ENCODE peak calls at places on chromosomes 6 and 20, in five cellular contexts. One of them, this sample, is unnamed.

GRCh38 chr20:38471987-38472512 is 593 bp upstream of the RALGAPB start:
- DNase-seq in mucosa of descending colon: no peak
- DNase-seq in aorta: no peak
- DNase-seq in uterus: no peak
- DNase-seq in GM23338: peak; percentile 43
- DNase-seq in this sample: no peak

GRCh38 chr6:34305982-34306702 is 57.3 kb upstream of the SMIM29 start:
- DNase-seq in aorta: no peak
- DNase-seq in mucosa of descending colon: no peak
- DNase-seq in uterus: peak; percentile 19
- DNase-seq in GM23338: no peak
- DNase-seq in this sample: no peak

GRCh38 chr6:36851149-36851614 is 11.9 kb upstream of the CPNE5 start:
- DNase-seq in uterus: peak; percentile 80
- DNase-seq in mucosa of descending colon: no peak
- DNase-seq in GM23338: peak; percentile 86
- DNase-seq in aorta: no peak
- DNase-seq in this sample: no peak

GRCh38 chr6:156776841-156777576 is at the start of gene ARID1B:
- DNase-seq in aorta: peak; percentile 94
- DNase-seq in uterus: peak; percentile 84
- DNase-seq in mucosa of descending colon: peak; percentile 90
- DNase-seq in GM23338: peak; percentile 76
- DNase-seq in this sample: peak; percentile 97

GRCh38 chr6:346389-347030 is 45.0 kb upstream of the IRF4 start:
- DNase-seq in uterus: peak; percentile 44
- DNase-seq in mucosa of descending colon: no peak
- DNase-seq in aorta: no peak
- DNase-seq in GM23338: no peak
- DNase-seq in this sample: peak; percentile 43

GRCh38 chr6:108733706-108734105 is 114.5 kb upstream of the ARMC2 start:
- DNase-seq in GM23338: no peak
- DNase-seq in aorta: no peak
- DNase-seq in mucosa of descending colon: no peak
- DNase-seq in uterus: no peak
- DNase-seq in this sample: no peak

GRCh38 chr6:32153252-32153834 is 598 bp upstream of the PPT2 start:
- DNase-seq in GM23338: peak; percentile 75
- DNase-seq in mucosa of descending colon: peak; percentile 55
- DNase-seq in uterus: peak; percentile 49
- DNase-seq in aorta: peak; percentile 88
- DNase-seq in this sample: peak; percentile 79

GRCh38 chr20:49727894-49728885 is 14.5 kb upstream of the B4GALT5 start:
- DNase-seq in uterus: no peak
- DNase-seq in aorta: no peak
- DNase-seq in mucosa of descending colon: no peak
- DNase-seq in GM23338: no peak
- DNase-seq in this sample: no peak

GRCh38 chr6:108712946-108713345 is 135.3 kb upstream of the ARMC2 start:
- DNase-seq in mucosa of descending colon: no peak
- DNase-seq in aorta: no peak
- DNase-seq in uterus: no peak
- DNase-seq in GM23338: no peak
- DNase-seq in this sample: no peak

GRCh38 chr6:49552596-49552995 is 2.1 kb downstream of the C6orf141 start:
- DNase-seq in mucosa of descending colon: no peak
- DNase-seq in GM23338: no peak
- DNase-seq in aorta: no peak
- DNase-seq in uterus: no peak
- DNase-seq in this sample: no peak

GRCh38 chr6:99369533-99369932 is 20.1 kb upstream of the FAXC start:
- DNase-seq in uterus: no peak
- DNase-seq in GM23338: peak; percentile 68
- DNase-seq in mucosa of descending colon: no peak
- DNase-seq in aorta: no peak
- DNase-seq in this sample: no peak

GRCh38 chr6:127550403-127550802 is 26.6 kb upstream of the C6orf58 start:
- DNase-seq in mucosa of descending colon: no peak
- DNase-seq in uterus: no peak
- DNase-seq in GM23338: no peak
- DNase-seq in aorta: no peak
- DNase-seq in this sample: no peak

GRCh38 chr6:6820688-6821238 is 232.2 kb downstream of the LY86 start:
- DNase-seq in mucosa of descending colon: peak; percentile 81
- DNase-seq in GM23338: no peak
- DNase-seq in aorta: no peak
- DNase-seq in uterus: no peak
- DNase-seq in this sample: no peak

GRCh38 chr6:101429845-101430244 is 36.3 kb downstream of the GRIK2 start:
- DNase-seq in uterus: no peak
- DNase-seq in GM23338: no peak
- DNase-seq in aorta: no peak
- DNase-seq in mucosa of descending colon: no peak
- DNase-seq in this sample: no peak

GRCh38 chr6:107989166-107990094 is 31.4 kb upstream of the SEC63 start:
- DNase-seq in mucosa of descending colon: no peak
- DNase-seq in uterus: no peak
- DNase-seq in aorta: no peak
- DNase-seq in GM23338: no peak
- DNase-seq in this sample: no peak

GRCh38 chr6:6466967-6467761 is 121.4 kb upstream of the LY86 start:
- DNase-seq in mucosa of descending colon: no peak
- DNase-seq in aorta: no peak
- DNase-seq in uterus: no peak
- DNase-seq in GM23338: no peak
- DNase-seq in this sample: no peak

GRCh38 chr6:20729086-20729485 is 194.8 kb downstream of the CDKAL1 start:
- DNase-seq in GM23338: no peak
- DNase-seq in mucosa of descending colon: no peak
- DNase-seq in aorta: no peak
- DNase-seq in uterus: no peak
- DNase-seq in this sample: no peak

GRCh38 chr6:21887301-21888185 is 294.0 kb downstream of the SOX4 start:
- DNase-seq in mucosa of descending colon: no peak
- DNase-seq in aorta: no peak
- DNase-seq in GM23338: no peak
- DNase-seq in uterus: no peak
- DNase-seq in this sample: no peak

GRCh38 chr6:93721386-93722048 is 302.2 kb upstream of the EPHA7 start:
- DNase-seq in mucosa of descending colon: no peak
- DNase-seq in uterus: no peak
- DNase-seq in GM23338: peak; percentile 91
- DNase-seq in aorta: no peak
- DNase-seq in this sample: no peak

GRCh38 chr20:45012682-45013302 is 46.5 kb downstream of the STK4 start:
- DNase-seq in GM23338: peak; percentile 54
- DNase-seq in aorta: no peak
- DNase-seq in mucosa of descending colon: no peak
- DNase-seq in uterus: no peak
- DNase-seq in this sample: no peak

GRCh38 chr6:132527791-132528190 is 10.3 kb upstream of the TAAR9 start:
- DNase-seq in mucosa of descending colon: no peak
- DNase-seq in uterus: no peak
- DNase-seq in aorta: no peak
- DNase-seq in GM23338: no peak
- DNase-seq in this sample: no peak

GRCh38 chr6:136696783-136697364 is 95.4 kb downstream of the MAP3K5 start:
- DNase-seq in GM23338: no peak
- DNase-seq in uterus: no peak
- DNase-seq in aorta: no peak
- DNase-seq in mucosa of descending colon: no peak
- DNase-seq in this sample: no peak

GRCh38 chr6:115582386-115582785 is 478.3 kb downstream of the FRK start:
- DNase-seq in uterus: no peak
- DNase-seq in mucosa of descending colon: no peak
- DNase-seq in GM23338: no peak
- DNase-seq in aorta: no peak
- DNase-seq in this sample: no peak

GRCh38 chr20:4563031-4563430 is 158.7 kb upstream of the PRND start:
- DNase-seq in uterus: no peak
- DNase-seq in aorta: no peak
- DNase-seq in GM23338: no peak
- DNase-seq in mucosa of descending colon: no peak
- DNase-seq in this sample: no peak

GRCh38 chr20:25049261-25050060 is 8.5 kb downstream of the ACSS1 start:
- DNase-seq in aorta: peak; percentile 51
- DNase-seq in uterus: peak; percentile 18
- DNase-seq in GM23338: no peak
- DNase-seq in mucosa of descending colon: peak; percentile 21
- DNase-seq in this sample: peak; percentile 46

GRCh38 chr20:47210470-47210869 is 146.0 kb downstream of the ZMYND8 start:
- DNase-seq in GM23338: no peak
- DNase-seq in uterus: no peak
- DNase-seq in mucosa of descending colon: no peak
- DNase-seq in aorta: no peak
- DNase-seq in this sample: peak; percentile 39
- H3K36me3 ChIP-seq in GM23338: peaks cover 50% of the 10 kb centered on the region
- H3K36me3 ChIP-seq in uterus: no peaks in the 10 kb centered on the region
- H3K36me3 ChIP-seq in mucosa of descending colon: peaks cover 3% of the 10 kb centered on the region
- H3K36me3 ChIP-seq in aorta: peaks cover 10% of the 10 kb centered on the region
- H3K36me3 ChIP-seq in this sample: peaks cover 76% of the 10 kb centered on the region

GRCh38 chr20:17822540-17823155 is 122.9 kb downstream of the BANF2 start:
- DNase-seq in uterus: no peak
- DNase-seq in GM23338: no peak
- DNase-seq in mucosa of descending colon: no peak
- DNase-seq in aorta: no peak
- DNase-seq in this sample: peak; percentile 9

GRCh38 chr20:17823382-17824144 is 123.8 kb downstream of the BANF2 start:
- DNase-seq in mucosa of descending colon: no peak
- DNase-seq in aorta: no peak
- DNase-seq in uterus: no peak
- DNase-seq in GM23338: peak; percentile 8
- DNase-seq in this sample: no peak

GRCh38 chr20:17825949-17826843 is 126.4 kb downstream of the BANF2 start:
- DNase-seq in uterus: no peak
- DNase-seq in mucosa of descending colon: no peak
- DNase-seq in GM23338: no peak
- DNase-seq in aorta: no peak
- DNase-seq in this sample: no peak

GRCh38 chr20:17824676-17825224 is 125.0 kb downstream of the BANF2 start:
- DNase-seq in mucosa of descending colon: no peak
- DNase-seq in aorta: no peak
- DNase-seq in uterus: no peak
- DNase-seq in GM23338: no peak
- DNase-seq in this sample: no peak

GRCh38 chr20:17825251-17825691 is 125.5 kb downstream of the BANF2 start:
- DNase-seq in aorta: no peak
- DNase-seq in GM23338: no peak
- DNase-seq in uterus: no peak
- DNase-seq in mucosa of descending colon: no peak
- DNase-seq in this sample: no peak
- H3K36me3 ChIP-seq in aorta: no peaks in the 10 kb centered on the region
- H3K36me3 ChIP-seq in GM23338: no peaks in the 10 kb centered on the region
- H3K36me3 ChIP-seq in uterus: no peaks in the 10 kb centered on the region
- H3K36me3 ChIP-seq in mucosa of descending colon: no peaks in the 10 kb centered on the region
- H3K36me3 ChIP-seq in this sample: no peaks in the 10 kb centered on the region

DNA sequence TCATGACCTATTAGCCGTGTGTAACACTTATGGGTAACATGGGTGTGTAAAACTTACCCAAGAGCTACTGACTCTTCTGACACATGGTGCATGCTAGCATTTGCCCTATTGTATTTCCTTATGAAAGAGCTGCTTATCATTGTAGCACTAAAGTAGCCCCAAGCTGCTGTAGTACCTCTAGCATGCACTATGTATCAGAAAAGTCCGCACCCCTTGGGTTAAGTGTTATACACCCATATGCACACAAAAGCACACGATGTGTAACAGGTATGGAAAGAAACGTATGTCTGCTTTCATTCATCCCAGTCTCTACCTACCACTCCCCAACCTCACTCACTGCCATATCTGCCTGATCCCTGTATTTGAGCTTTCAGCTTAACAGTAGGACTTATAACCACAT is 85.3 kb downstream of the ZMYND8 start:
- DNase-seq in GM23338: no peak
- DNase-seq in aorta: no peak
- DNase-seq in uterus: no peak
- DNase-seq in mucosa of descending colon: no peak
- DNase-seq in this sample: no peak
- H3K36me3 ChIP-seq in GM23338: peaks cover 17% of the 10 kb centered on the region
- H3K36me3 ChIP-seq in aorta: no peaks in the 10 kb centered on the region
- H3K36me3 ChIP-seq in uterus: no peaks in the 10 kb centered on the region
- H3K36me3 ChIP-seq in mucosa of descending colon: no peaks in the 10 kb centered on the region
- H3K36me3 ChIP-seq in this sample: peaks cover 97% of the 10 kb centered on the region

GRCh38 chr6:90119618-90120017 is 177.0 kb downstream of the BACH2 start:
- DNase-seq in mucosa of descending colon: no peak
- DNase-seq in uterus: no peak
- DNase-seq in GM23338: no peak
- DNase-seq in aorta: no peak
- DNase-seq in this sample: no peak

GRCh38 chr6:90118581-90118980 is 178.1 kb downstream of the BACH2 start:
- DNase-seq in aorta: no peak
- DNase-seq in mucosa of descending colon: no peak
- DNase-seq in GM23338: no peak
- DNase-seq in uterus: no peak
- DNase-seq in this sample: no peak

GRCh38 chr6:90123796-90124195 is 172.8 kb downstream of the BACH2 start:
- DNase-seq in aorta: no peak
- DNase-seq in mucosa of descending colon: no peak
- DNase-seq in GM23338: no peak
- DNase-seq in uterus: no peak
- DNase-seq in this sample: no peak

GRCh38 chr6:90121982-90122381 is 174.7 kb downstream of the BACH2 start:
- DNase-seq in aorta: no peak
- DNase-seq in mucosa of descending colon: no peak
- DNase-seq in uterus: no peak
- DNase-seq in GM23338: no peak
- DNase-seq in this sample: no peak

DNA sequence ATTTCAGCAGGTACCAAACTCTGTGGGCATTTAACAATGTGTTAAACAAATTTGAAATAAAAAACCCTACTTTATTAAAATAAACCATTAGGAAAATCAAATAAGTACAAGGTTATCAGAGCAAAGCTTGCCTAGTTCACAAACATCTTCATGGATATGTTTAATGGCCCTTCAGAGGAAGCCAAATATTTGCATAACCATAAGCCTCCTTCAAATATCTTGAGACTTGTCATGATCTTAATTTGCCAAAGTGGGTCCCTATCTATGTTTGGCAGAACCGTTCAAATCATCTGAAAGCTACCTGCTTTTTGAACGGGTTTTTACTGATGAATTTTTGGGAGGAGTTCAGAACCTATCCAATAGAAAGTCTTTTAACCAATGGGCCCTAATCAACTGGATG is 176.3 kb downstream of the BACH2 start:
- DNase-seq in aorta: no peak
- DNase-seq in GM23338: no peak
- DNase-seq in uterus: no peak
- DNase-seq in mucosa of descending colon: no peak
- DNase-seq in this sample: no peak
- H3K36me3 ChIP-seq in aorta: no peaks in the 10 kb centered on the region
- H3K36me3 ChIP-seq in GM23338: no peaks in the 10 kb centered on the region
- H3K36me3 ChIP-seq in uterus: no peaks in the 10 kb centered on the region
- H3K36me3 ChIP-seq in mucosa of descending colon: no peaks in the 10 kb centered on the region
- H3K36me3 ChIP-seq in this sample: no peaks in the 10 kb centered on the region

GRCh38 chr6:43774776-43775583 is 5.0 kb downstream of the VEGFA start:
- DNase-seq in uterus: peak; percentile 76
- DNase-seq in mucosa of descending colon: peak; percentile 83
- DNase-seq in aorta: peak; percentile 87
- DNase-seq in GM23338: peak; percentile 96
- DNase-seq in this sample: peak; percentile 90
- H3K36me3 ChIP-seq in uterus: no peaks in the 10 kb centered on the region
- H3K36me3 ChIP-seq in mucosa of descending colon: peaks cover 4% of the 10 kb centered on the region
- H3K36me3 ChIP-seq in aorta: no peaks in the 10 kb centered on the region
- H3K36me3 ChIP-seq in GM23338: peaks cover 19% of the 10 kb centered on the region
- H3K36me3 ChIP-seq in this sample: peaks cover 43% of the 10 kb centered on the region

GRCh38 chr6:90521955-90522354 is 64.9 kb downstream of the MAP3K7 start:
- DNase-seq in uterus: no peak
- DNase-seq in aorta: no peak
- DNase-seq in GM23338: no peak
- DNase-seq in mucosa of descending colon: no peak
- DNase-seq in this sample: no peak
- H3K36me3 ChIP-seq in uterus: no peaks in the 10 kb centered on the region
- H3K36me3 ChIP-seq in aorta: no peaks in the 10 kb centered on the region
- H3K36me3 ChIP-seq in GM23338: no peaks in the 10 kb centered on the region
- H3K36me3 ChIP-seq in mucosa of descending colon: no peaks in the 10 kb centered on the region
- H3K36me3 ChIP-seq in this sample: peaks cover 43% of the 10 kb centered on the region